ENCODE peak calls at places on chromosomes 16 and 17, in four cellular contexts. One of them, this sample, is unnamed.

GRCh38 chr17:45018514-45019176 is 32.8 kb downstream of the DCAKD start:
- DNase-seq in IMR-90: peak; percentile 11
- DNase-seq in endothelial cell of umbilical vein: no peak
- DNase-seq in K562: peak; percentile 50
- DNase-seq in this sample: no peak

GRCh38 chr17:37541880-37542675 is 52.4 kb downstream of the DUSP14 start:
- DNase-seq in IMR-90: peak; percentile 83
- DNase-seq in endothelial cell of umbilical vein: no peak
- DNase-seq in K562: no peak
- DNase-seq in this sample: no peak

GRCh38 chr17:59650642-59651041 is 30.9 kb downstream of the CLTC start:
- DNase-seq in IMR-90: no peak
- DNase-seq in endothelial cell of umbilical vein: no peak
- DNase-seq in K562: no peak
- DNase-seq in this sample: no peak

GRCh38 chr17:13646969-13647368 is 45.2 kb upstream of the HS3ST3A1 start:
- DNase-seq in IMR-90: no peak
- DNase-seq in endothelial cell of umbilical vein: no peak
- DNase-seq in K562: no peak
- DNase-seq in this sample: no peak

GRCh38 chr17:29622337-29623282 is at the start of gene CORO6:
- DNase-seq in IMR-90: peak; percentile 23
- DNase-seq in endothelial cell of umbilical vein: peak; percentile 50
- DNase-seq in K562: peak; percentile 89
- DNase-seq in this sample: no peak

GRCh38 chr17:77308768-77309726 is 168.3 kb downstream of the SEC14L1 start:
- DNase-seq in IMR-90: peak; percentile 74
- DNase-seq in endothelial cell of umbilical vein: no peak
- DNase-seq in K562: no peak
- DNase-seq in this sample: no peak

GRCh38 chr17:77681820-77682219 is 276.7 kb upstream of the TNRC6C start:
- DNase-seq in IMR-90: peak; percentile 1
- DNase-seq in endothelial cell of umbilical vein: no peak
- DNase-seq in K562: no peak
- DNase-seq in this sample: no peak

GRCh38 chr16:6447046-6447445 is 885.6 kb upstream of the RBFOX1 start:
- DNase-seq in IMR-90: no peak
- DNase-seq in endothelial cell of umbilical vein: no peak
- DNase-seq in K562: no peak
- DNase-seq in this sample: no peak

GRCh38 chr17:28743243-28744103 is at the start of gene TRAF4:
- DNase-seq in IMR-90: peak; percentile 84
- DNase-seq in endothelial cell of umbilical vein: peak; percentile 63
- DNase-seq in K562: peak; percentile 93
- DNase-seq in this sample: no peak

GRCh38 chr17:31425646-31426045 is 34.2 kb downstream of the RAB11FIP4 start:
- DNase-seq in IMR-90: no peak
- DNase-seq in endothelial cell of umbilical vein: no peak
- DNase-seq in K562: no peak
- DNase-seq in this sample: no peak

GRCh38 chr17:31422443-31422842 is 31.0 kb downstream of the RAB11FIP4 start:
- DNase-seq in IMR-90: no peak
- DNase-seq in endothelial cell of umbilical vein: no peak
- DNase-seq in K562: no peak
- DNase-seq in this sample: no peak

GRCh38 chr17:31428111-31428510 is 36.6 kb downstream of the RAB11FIP4 start:
- DNase-seq in IMR-90: no peak
- DNase-seq in endothelial cell of umbilical vein: no peak
- DNase-seq in K562: no peak
- DNase-seq in this sample: no peak

GRCh38 chr17:31427684-31428083 is 36.2 kb downstream of the RAB11FIP4 start:
- DNase-seq in IMR-90: no peak
- DNase-seq in endothelial cell of umbilical vein: no peak
- DNase-seq in K562: no peak
- DNase-seq in this sample: no peak

DNA sequence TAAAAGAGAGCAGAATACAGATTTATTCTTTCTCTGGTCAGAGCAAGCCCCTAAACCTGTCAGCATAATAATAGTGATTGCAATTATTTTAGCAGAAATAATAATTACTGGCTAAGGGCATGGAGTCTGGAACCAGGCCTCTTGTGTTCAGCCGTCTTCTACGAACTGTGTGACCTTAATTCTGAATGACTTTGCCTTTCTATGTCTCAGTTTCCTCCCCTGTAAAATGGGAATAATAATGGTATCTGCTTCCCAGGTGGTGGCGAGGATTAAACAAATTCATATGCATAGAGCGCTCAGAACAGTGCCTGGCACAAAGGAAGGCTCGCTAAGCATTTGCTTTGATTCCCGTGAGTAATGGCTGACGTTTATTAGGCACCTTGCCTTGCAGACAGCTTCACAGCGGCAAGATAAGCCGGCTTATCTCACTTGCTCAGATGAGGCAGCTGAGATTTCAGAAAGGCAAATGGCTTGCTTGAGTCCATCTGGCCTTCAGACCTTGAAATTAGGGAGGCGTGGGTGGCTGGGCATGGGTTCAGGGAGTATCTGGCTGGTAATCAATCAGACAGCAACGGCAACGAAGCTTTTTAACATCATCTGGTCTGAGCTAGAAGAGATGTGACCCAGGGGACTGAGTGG is 33.6 kb downstream of the RAB11FIP4 start:
- DNase-seq in IMR-90: peak; percentile 12
- DNase-seq in endothelial cell of umbilical vein: peak; percentile 13
- DNase-seq in K562: no peak
- DNase-seq in this sample: no peak
- H2AFZ ChIP-seq in IMR-90: peak overlapping the region; percentile 2
- H2AFZ ChIP-seq in endothelial cell of umbilical vein: peak overlapping the region; percentile 78
- H2AFZ ChIP-seq in K562: no peak overlapping the region
- H2AFZ ChIP-seq in this sample: no peak overlapping the region

DNA sequence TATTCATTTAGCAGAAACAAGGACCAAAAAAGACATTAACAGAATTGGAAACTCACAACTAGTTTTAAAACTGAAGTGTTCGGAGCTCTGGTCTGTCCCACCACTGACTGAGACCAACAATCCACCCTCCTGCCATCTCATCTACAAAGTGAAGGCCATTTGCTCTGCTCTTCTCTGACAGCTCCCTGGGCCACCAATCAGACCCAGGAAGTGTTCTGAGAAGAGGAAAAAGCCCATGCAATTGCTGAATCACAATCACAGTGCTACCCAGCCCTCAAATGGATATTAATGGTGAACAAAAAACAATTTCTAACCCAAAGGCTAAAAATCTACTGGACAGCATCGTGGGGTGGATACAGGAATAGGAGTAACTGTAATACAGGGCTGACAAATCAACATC is 2.1 kb downstream of the RPL23 start:
- DNase-seq in IMR-90: no peak
- DNase-seq in endothelial cell of umbilical vein: no peak
- DNase-seq in K562: no peak
- DNase-seq in this sample: no peak
- H3K9me1 ChIP-seq in IMR-90: peaks cover 7% of the 10 kb centered on the region
- H3K9me1 ChIP-seq in endothelial cell of umbilical vein: no peaks in the 10 kb centered on the region
- H3K9me1 ChIP-seq in K562: peaks cover 9% of the 10 kb centered on the region
- H3K9me1 ChIP-seq in this sample: peaks cover 3% of the 10 kb centered on the region

GRCh38 chr17:50633683-50634082 is 998 bp upstream of the ABCC3 start:
- DNase-seq in IMR-90: no peak
- DNase-seq in endothelial cell of umbilical vein: no peak
- DNase-seq in K562: no peak
- DNase-seq in this sample: no peak
- H3K4me1 ChIP-seq in IMR-90: peaks cover 22% of the 10 kb centered on the region
- H3K4me1 ChIP-seq in endothelial cell of umbilical vein: peaks cover 31% of the 10 kb centered on the region
- H3K4me1 ChIP-seq in K562: peaks cover 23% of the 10 kb centered on the region
- H3K4me1 ChIP-seq in this sample: peaks cover 38% of the 10 kb centered on the region

GRCh38 chr17:47223460-47223859 is 14.3 kb downstream of the MYL4 start:
- DNase-seq in IMR-90: no peak
- DNase-seq in endothelial cell of umbilical vein: no peak
- DNase-seq in K562: no peak
- DNase-seq in this sample: no peak

GRCh38 chr17:47223007-47223406 is 13.9 kb downstream of the MYL4 start:
- DNase-seq in IMR-90: no peak
- DNase-seq in endothelial cell of umbilical vein: peak; percentile 66
- DNase-seq in K562: no peak
- DNase-seq in this sample: no peak

GRCh38 chr17:47225436-47225858 is 16.3 kb downstream of the MYL4 start:
- DNase-seq in IMR-90: peak; percentile 96
- DNase-seq in endothelial cell of umbilical vein: peak; percentile 98
- DNase-seq in K562: no peak
- DNase-seq in this sample: no peak

GRCh38 chr17:47225911-47226688 is 17.0 kb downstream of the MYL4 start:
- DNase-seq in IMR-90: peak; percentile 47
- DNase-seq in endothelial cell of umbilical vein: peak; percentile 73
- DNase-seq in K562: no peak
- DNase-seq in this sample: no peak

DNA sequence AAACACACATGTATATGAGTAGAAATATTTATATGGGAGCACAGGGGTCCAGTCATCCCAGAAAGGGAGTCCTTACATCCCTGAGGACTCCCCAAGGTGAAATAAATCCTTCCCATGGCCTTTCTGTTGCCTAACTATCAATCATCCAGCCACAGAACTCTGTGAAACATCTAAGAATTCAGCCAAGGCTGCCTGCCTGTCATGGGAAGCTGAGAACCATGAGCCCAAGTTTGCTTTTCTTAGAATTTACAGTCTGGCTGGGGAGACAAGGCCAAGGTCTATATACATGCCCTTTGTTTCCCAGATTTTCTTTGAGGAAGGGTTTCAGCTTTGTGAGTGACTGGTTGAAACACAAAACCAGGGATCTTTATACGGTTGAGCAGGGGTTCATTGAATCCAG is 15.8 kb downstream of the MYL4 start:
- DNase-seq in IMR-90: no peak
- DNase-seq in endothelial cell of umbilical vein: no peak
- DNase-seq in K562: no peak
- DNase-seq in this sample: no peak
- H2AFZ ChIP-seq in IMR-90: peak overlapping the region; percentile 66
- H2AFZ ChIP-seq in endothelial cell of umbilical vein: peak overlapping the region; percentile 1
- H2AFZ ChIP-seq in K562: no peak overlapping the region
- H2AFZ ChIP-seq in this sample: no peak overlapping the region

GRCh38 chr17:39104657-39105056 is 46.8 kb downstream of the PLXDC1 start:
- DNase-seq in IMR-90: no peak
- DNase-seq in endothelial cell of umbilical vein: no peak
- DNase-seq in K562: no peak
- DNase-seq in this sample: no peak

GRCh38 chr17:39107141-39107540 is 44.3 kb downstream of the PLXDC1 start:
- DNase-seq in IMR-90: no peak
- DNase-seq in endothelial cell of umbilical vein: no peak
- DNase-seq in K562: no peak
- DNase-seq in this sample: no peak

GRCh38 chr17:39101139-39101538 is 50.3 kb downstream of the PLXDC1 start:
- DNase-seq in IMR-90: no peak
- DNase-seq in endothelial cell of umbilical vein: no peak
- DNase-seq in K562: no peak
- DNase-seq in this sample: no peak

GRCh38 chr17:39105705-39106104 is 45.7 kb downstream of the PLXDC1 start:
- DNase-seq in IMR-90: no peak
- DNase-seq in endothelial cell of umbilical vein: no peak
- DNase-seq in K562: no peak
- DNase-seq in this sample: no peak

GRCh38 chr17:39104046-39104445 is 47.4 kb downstream of the PLXDC1 start:
- DNase-seq in IMR-90: peak; percentile 79
- DNase-seq in endothelial cell of umbilical vein: no peak
- DNase-seq in K562: peak; percentile 32
- DNase-seq in this sample: no peak
- H3K9me1 ChIP-seq in IMR-90: no peaks in the 10 kb centered on the region
- H3K9me1 ChIP-seq in endothelial cell of umbilical vein: no peaks in the 10 kb centered on the region
- H3K9me1 ChIP-seq in K562: peaks cover 6% of the 10 kb centered on the region
- H3K9me1 ChIP-seq in this sample: no peaks in the 10 kb centered on the region